ENCODE peak calls at places on chromosomes 13 and 19, in five cellular contexts. J is activated naive CD4-positive, alpha-beta T cell; E is RWPE2; W is right cardiac atrium; N is astrocyte. F is an unnamed sample.

GRCh38 chr13:54733639-54734038 is 1705.0 kb downstream of the OLFM4 start:
- DNase-seq in J (no peak), N (no peak), E (no peak), W (no peak), F (no peak)

GRCh38 chr19:30830875-30831274 is 458.7 kb downstream of the ZNF536 start:
- DNase-seq in N (no peak), E (no peak), W (no peak), J (no peak), F (no peak)

GRCh38 chr19:1266116-1266817 is 2.9 kb upstream of the CIRBP start:
- DNase-seq in E (no peak), J (peak; percentile 51), W (peak; percentile 93), N (peak; percentile 58), F (peak; percentile 71)

GRCh38 chr13:45108716-45109706 is 11.3 kb upstream of the GTF2F2 start:
- DNase-seq in W (no peak), E (no peak), J (no peak), N (peak; percentile 70), F (no peak)

GRCh38 chr19:55344444-55344843 is 4.8 kb downstream of the KMT5C start:
- DNase-seq in J (no peak), E (peak; percentile 85), W (no peak), N (no peak), F (no peak)

GRCh38 chr19:36113425-36113824 is 1.2 kb downstream of the POLR2I start:
- DNase-seq in N (no peak), J (no peak), E (no peak), W (no peak), F (no peak)

GRCh38 chr19:50501568-50502475 is 9.2 kb downstream of the JOSD2 start:
- DNase-seq in W (peak; percentile 62), N (no peak), J (no peak), E (no peak), F (no peak)

GRCh38 chr13:111049791-111050538 is 65.1 kb upstream of the ARHGEF7 start:
- DNase-seq in J (no peak), N (no peak), W (peak; percentile 41), E (no peak), F (no peak)

GRCh38 chr19:19399733-19400438 is 5.6 kb upstream of the GATAD2A start:
- DNase-seq in W (no peak), N (peak; percentile 32), J (no peak), E (no peak), F (no peak)

F was measured in activated gamma-delta T cell treated with anti-CD3 and anti-CD28 coated beads, Interleukin-2, amount 50 U/mL, for 16 hours.